ENCODE peak calls at places on chromosomes 4 and X, in four cellular contexts. Q is tibial artery, K is osteoblast, F is upper lobe of right lung. I is an unnamed sample.

GRCh38 chrX:45623266-45623665 is 422.6 kb upstream of the DIPK2B start:
- DNase-seq in Q (no peak), K (peak; percentile 88), F (no peak), I (peak; percentile 76)

GRCh38 chr4:64777286-64777685 is 368.0 kb upstream of the TECRL start:
- DNase-seq in Q (no peak), K (no peak), F (no peak), I (no peak)

GRCh38 chrX:427812-428725 is 41.4 kb upstream of the PPP2R3B start:
- DNase-seq in Q (no peak), K (peak; percentile 91), F (no peak), I (no peak)

GRCh38 chr4:47907247-47907646 is 7.1 kb downstream of the NFXL1 start:
- DNase-seq in Q (no peak), K (no peak), F (no peak), I (no peak)

GRCh38 chr4:83316459-83317170 is 18.0 kb downstream of the HPSE start:
- DNase-seq in Q (no peak), K (no peak), F (no peak), I (no peak)

GRCh38 chrX:15911729-15912550 is 57.3 kb upstream of the AP1S2 start:
- DNase-seq in Q (peak; percentile 21), K (no peak), F (no peak), I (no peak)

GRCh38 chrX:85112270-85112669 is 108.6 kb downstream of the APOOL start:
- DNase-seq in Q (no peak), K (no peak), F (no peak), I (no peak)

GRCh38 chrX:35890699-35891098 is 28.8 kb upstream of the CFAP47 start:
- DNase-seq in Q (peak; percentile 19), K (peak; percentile 14), F (peak; percentile 44), I (no peak)

GRCh38 chrX:48466696-48467095 is 3.4 kb downstream of the SLC38A5 start:
- DNase-seq in Q (no peak), K (no peak), F (no peak), I (no peak)

GRCh38 chrX:22039541-22039940 is 7.4 kb downstream of the PHEX start:
- DNase-seq in Q (no peak), K (no peak), F (no peak), I (no peak)

GRCh38 chr4:3227878-3228675 is 20.9 kb upstream of the MSANTD1 start:
- DNase-seq in Q (no peak), K (peak; percentile 86), F (peak; percentile 58), I (no peak)

GRCh38 chr4:66575024-66575696 is 904.9 kb upstream of the EPHA5 start:
- DNase-seq in Q (no peak), K (peak; percentile 60), F (no peak), I (no peak)

GRCh38 chr4:11596989-11597388 is 168.3 kb upstream of the HS3ST1 start:
- DNase-seq in Q (no peak), K (no peak), F (no peak), I (no peak)

DNA sequence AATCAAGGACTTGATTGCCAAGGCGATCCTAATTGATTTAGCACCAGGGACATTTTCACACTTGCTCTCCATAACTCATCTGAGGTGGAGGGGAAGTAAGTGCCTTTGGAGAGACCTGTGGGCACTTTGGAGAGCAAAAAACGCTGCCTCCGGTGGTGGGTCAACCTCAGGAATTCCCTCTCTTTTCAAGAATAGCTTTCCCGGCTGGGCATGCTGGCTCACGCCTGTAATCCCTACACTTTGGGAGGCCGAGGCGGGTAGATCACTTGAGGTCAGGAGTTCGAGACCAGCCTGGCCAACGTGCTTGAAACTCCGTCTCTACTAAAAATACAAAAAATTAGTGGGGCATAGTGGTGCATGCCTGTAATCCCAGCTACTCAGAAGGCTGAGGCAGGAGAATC is 49.2 kb downstream of the PRPS1 start:
- DNase-seq in Q (no peak), K (no peak), F (no peak), I (no peak)
- H3K4me3 ChIP-seq in Q (peak overlapping the region; percentile 38), K (peak overlapping the region; percentile 68), F (peak overlapping the region; percentile 60), I (no peak overlapping the region)

GRCh38 chr4:152951348-152951747 is 15.2 kb downstream of the FHDC1 start:
- DNase-seq in Q (no peak), K (no peak), F (no peak), I (no peak)
- H3K4me3 ChIP-seq in Q (no peak overlapping the region), K (no peak overlapping the region), F (no peak overlapping the region), I (no peak overlapping the region)

GRCh38 chr4:95158626-95159025 is 390.1 kb downstream of the UNC5C start:
- DNase-seq in Q (no peak), K (no peak), F (no peak), I (no peak)
- H3K4me3 ChIP-seq in Q (no peak overlapping the region), K (no peak overlapping the region), F (no peak overlapping the region), I (no peak overlapping the region)

DNA sequence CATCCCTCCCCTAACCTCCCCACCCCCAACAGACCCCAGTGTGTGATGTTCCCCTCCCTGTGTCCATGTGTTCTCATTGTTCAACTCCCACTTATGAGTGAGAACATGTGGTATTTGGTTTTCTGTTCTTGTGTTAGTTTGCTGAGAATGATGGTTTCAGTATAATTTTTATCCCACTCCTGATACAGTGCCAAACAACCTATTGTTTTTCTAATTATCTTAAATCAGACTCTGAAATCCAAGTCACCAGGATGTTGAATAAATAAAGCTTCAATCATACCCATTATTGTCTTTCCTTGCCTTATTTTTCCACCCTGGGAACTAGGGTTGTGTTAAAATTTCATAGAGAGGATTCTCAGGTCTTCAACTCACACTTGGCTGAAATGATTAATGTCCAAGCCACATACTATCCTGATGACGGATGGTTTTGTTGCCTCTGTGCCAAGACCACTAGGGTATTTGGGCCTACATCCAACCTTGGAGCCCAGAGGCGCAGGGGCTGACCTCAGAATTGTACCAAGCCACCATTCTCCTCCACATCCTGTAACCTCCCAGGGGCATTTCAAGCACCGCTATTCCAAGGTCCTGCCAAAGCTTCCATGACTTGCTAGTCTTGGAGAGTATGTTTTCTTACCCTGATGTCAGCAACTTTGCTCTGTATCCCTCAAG is 332.4 kb downstream of the ARHGAP24 start:
- DNase-seq in Q (no peak), K (peak; percentile 51), F (no peak), I (no peak)
- H3K4me3 ChIP-seq in Q (no peak overlapping the region), K (peak overlapping the region; percentile 6), F (no peak overlapping the region), I (no peak overlapping the region)

GRCh38 chr4:118848901-118849300 is 13.0 kb upstream of the SEC24D start:
- DNase-seq in Q (no peak), K (no peak), F (no peak), I (no peak)

GRCh38 chr4:118848242-118848641 is 12.3 kb upstream of the SEC24D start:
- DNase-seq in Q (no peak), K (no peak), F (no peak), I (no peak)

GRCh38 chr4:118846981-118847380 is 11.1 kb upstream of the SEC24D start:
- DNase-seq in Q (no peak), K (no peak), F (no peak), I (no peak)

GRCh38 chr4:118850813-118851173 is 14.9 kb upstream of the SEC24D start:
- DNase-seq in Q (no peak), K (no peak), F (no peak), I (no peak)

GRCh38 chr4:118849867-118850812 is 14.2 kb upstream of the SEC24D start:
- DNase-seq in Q (no peak), K (no peak), F (no peak), I (no peak)
- H3K4me3 ChIP-seq in Q (peak overlapping the region; percentile 46), K (peak overlapping the region; percentile 68), F (peak overlapping the region; percentile 45), I (peak overlapping the region; percentile 56)

DNA sequence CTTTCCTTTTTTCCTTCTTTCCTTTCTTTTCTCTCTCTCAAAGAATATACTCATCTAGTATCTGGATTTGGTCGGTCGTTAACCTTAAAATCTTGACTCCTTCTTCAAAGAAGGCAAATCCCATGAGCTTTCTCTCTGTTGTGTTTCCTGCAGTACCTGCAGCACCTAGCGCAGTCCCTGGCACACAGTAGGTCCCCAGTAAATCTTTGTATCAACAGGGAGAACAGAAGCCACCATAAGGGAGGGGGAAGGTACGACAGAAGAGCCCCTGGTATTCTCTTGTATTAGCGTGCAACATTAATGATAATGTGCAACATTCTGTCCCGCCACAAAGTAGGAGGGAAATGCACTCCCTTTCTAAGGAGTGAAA is 133.5 kb downstream of the AMELX start:
- DNase-seq in Q (no peak), K (no peak), F (no peak), I (no peak)
- H3K4me3 ChIP-seq in Q (peak overlapping the region; percentile 70), K (no peak overlapping the region), F (peak overlapping the region; percentile 50), I (peak overlapping the region; percentile 63)

GRCh38 chr4:75781328-75781727 is 57.0 kb downstream of the USO1 start:
- DNase-seq in Q (no peak), K (no peak), F (no peak), I (no peak)

GRCh38 chr4:75771607-75772006 is 47.2 kb downstream of the USO1 start:
- DNase-seq in Q (no peak), K (no peak), F (no peak), I (no peak)

GRCh38 chr4:75779059-75779757 is 54.8 kb downstream of the USO1 start:
- DNase-seq in Q (no peak), K (no peak), F (no peak), I (no peak)

DNA sequence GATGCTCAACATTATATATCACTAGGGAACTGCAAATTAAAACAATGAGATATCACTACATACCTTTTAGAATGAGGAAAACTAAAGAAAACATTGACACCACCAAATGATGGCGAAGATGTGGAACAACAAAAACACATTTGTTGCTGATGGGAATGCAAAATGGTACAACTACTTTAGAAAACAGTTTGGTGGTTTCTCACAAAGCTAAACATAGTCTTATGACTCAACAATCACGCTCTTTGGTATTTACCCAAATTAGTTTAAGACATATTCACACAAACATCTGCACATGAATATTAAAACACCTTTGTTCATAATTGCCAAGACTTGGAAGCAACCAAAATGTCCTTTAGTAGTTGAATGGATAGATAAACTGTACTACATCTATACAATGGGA is 53.2 kb downstream of the USO1 start:
- DNase-seq in Q (no peak), K (no peak), F (no peak), I (no peak)
- H3K4me3 ChIP-seq in Q (no peak overlapping the region), K (no peak overlapping the region), F (no peak overlapping the region), I (no peak overlapping the region)

GRCh38 chrX:38870386-38870895 is 69.2 kb downstream of the MID1IP1 start:
- DNase-seq in Q (no peak), K (no peak), F (no peak), I (no peak)
- H3K4me3 ChIP-seq in Q (no peak overlapping the region), K (no peak overlapping the region), F (no peak overlapping the region), I (no peak overlapping the region)

DNA sequence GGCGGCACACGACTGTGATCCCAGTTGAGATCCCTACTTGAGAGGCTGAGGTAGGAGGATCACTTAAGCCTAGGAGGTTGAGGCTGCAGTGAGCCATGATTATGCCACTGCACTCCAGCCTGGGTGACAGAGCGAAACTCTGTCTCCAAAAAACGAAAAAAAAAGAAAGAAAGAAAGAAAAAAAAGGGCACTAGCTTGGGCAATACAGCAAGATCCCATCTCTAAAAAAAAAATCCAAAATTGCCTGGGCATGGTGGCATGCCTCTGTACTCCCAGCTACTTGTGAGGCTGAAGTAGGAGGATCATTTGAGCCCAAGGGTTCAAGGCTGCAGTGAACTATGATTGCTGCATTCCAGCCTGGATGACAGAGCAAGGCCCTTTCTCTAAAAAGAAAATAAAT is 10.7 kb upstream of the KLHL15 start:
- DNase-seq in Q (no peak), K (no peak), F (no peak), I (no peak)
- H3K4me3 ChIP-seq in Q (no peak overlapping the region), K (no peak overlapping the region), F (no peak overlapping the region), I (no peak overlapping the region)

I was measured in AG04450.